ENCODE peak calls at places on chromosomes 3 and 15, in nine cellular contexts. D is H54; U is stimulated activated CD4-positive, alpha-beta T cell treated with anti-CD3 and anti-CD28 coated beads, Interleukin-15, amount 100 ng/mL, for 1 hour; R is amygdala; P is GM12891; J is retinal pigment epithelial cell; A is activated naive CD4-positive, alpha-beta T cell; E is left cardiac atrium; H is sigmoid colon. I is an unnamed sample.

GRCh38 chr15:68354923-68355322 is 77.0 kb downstream of the ITGA11 start:
- DNase-seq in D (peak; percentile 80), H (no peak), R (no peak), P (no peak), J (peak; percentile 64), A (no peak), U (no peak), E (no peak), I (no peak)

GRCh38 chr15:68310178-68310810 is 32.7 kb downstream of the FEM1B start:
- DNase-seq in P (no peak), H (no peak), R (no peak), E (no peak), A (no peak), D (no peak), J (no peak), U (no peak), I (no peak)

GRCh38 chr15:72916939-72917338 is 133.4 kb upstream of the ADPGK start:
- DNase-seq in A (no peak), E (no peak), U (no peak), R (no peak), H (no peak), D (no peak), P (no peak), J (peak; percentile 20), I (no peak)

GRCh38 chr15:68526269-68526668 is 52.5 kb upstream of the CORO2B start:
- DNase-seq in R (no peak), E (no peak), P (no peak), A (no peak), H (no peak), U (no peak), D (no peak), J (no peak), I (no peak)

GRCh38 chr3:130276203-130276803 is 69.2 kb upstream of the COL6A5 start:
- DNase-seq in H (no peak), P (peak; percentile 30), R (no peak), U (no peak), D (peak; percentile 23), A (no peak), E (no peak), J (peak; percentile 4), I (no peak)

GRCh38 chr3:48738926-48739616 is 22.1 kb upstream of the IP6K2 start:
- DNase-seq in J (no peak), A (no peak), H (peak; percentile 66), E (peak; percentile 39), U (no peak), P (no peak), R (no peak), D (no peak), I (no peak)

GRCh38 chr15:56244811-56245576 is 1.3 kb upstream of the RFX7 start:
- DNase-seq in J (no peak), P (no peak), R (no peak), D (no peak), A (peak; percentile 7), E (peak; percentile 22), H (no peak), U (no peak), I (no peak)

GRCh38 chr3:18423401-18424212 is 1.5 kb downstream of the SATB1 start:
- DNase-seq in U (no peak), P (peak; percentile 6), R (no peak), H (peak; percentile 66), E (peak; percentile 50), D (no peak), A (peak; percentile 3), J (no peak), I (no peak)

GRCh38 chr3:161920196-161920595 is 423.6 kb downstream of the OTOL1 start:
- DNase-seq in R (no peak), H (no peak), E (no peak), A (no peak), D (no peak), J (no peak), U (no peak), P (no peak), I (no peak)

GRCh38 chr15:36406366-36406765 is 173.1 kb upstream of the CDIN1 start:
- DNase-seq in D (no peak), U (no peak), H (no peak), R (no peak), E (no peak), P (no peak), J (no peak), A (no peak), I (no peak)

GRCh38 chr3:149090907-149091306 is 4.6 kb upstream of the HLTF start:
- DNase-seq in P (no peak), E (no peak), R (no peak), D (no peak), U (no peak), J (no peak), H (no peak), A (no peak), I (no peak)

GRCh38 chr15:74417230-74417629 is 16.5 kb downstream of the SEMA7A start:
- DNase-seq in P (no peak), R (no peak), A (no peak), H (no peak), J (no peak), E (no peak), U (no peak), D (no peak), I (no peak)

GRCh38 chr3:114624047-114624445 is 330.2 kb downstream of the TIGIT start:
- DNase-seq in H (peak; percentile 92), D (no peak), U (no peak), A (no peak), J (peak; percentile 43), E (peak; percentile 70), P (no peak), R (peak; percentile 16), I (peak; percentile 1)

GRCh38 chr3:43525941-43526607 is 95.7 kb downstream of the ANO10 start:
- DNase-seq in A (no peak), J (no peak), H (no peak), P (no peak), U (no peak), D (no peak), E (no peak), R (no peak), I (no peak)

GRCh38 chr15:82183121-82184031 is 79.2 kb downstream of the EFL1 start:
- DNase-seq in D (no peak), U (no peak), R (no peak), P (no peak), H (no peak), J (peak; percentile 46), A (no peak), E (no peak), I (no peak)

GRCh38 chr3:63343674-63344073 is 65.6 kb downstream of the SYNPR start:
- DNase-seq in D (peak; percentile 12), U (no peak), R (peak; percentile 7), E (peak; percentile 81), H (peak; percentile 89), J (peak; percentile 70), P (no peak), A (no peak), I (peak; percentile 66)

GRCh38 chr3:24042879-24043567 is 97.9 kb downstream of the NR1D2 start:
- DNase-seq in H (no peak), P (no peak), A (no peak), R (no peak), E (no peak), D (no peak), J (no peak), U (no peak), I (no peak)

I was measured in occipital lobe.